ENCODE peak calls at places on chromosomes 7 and 10, in four cellular contexts. C is HCT116, T is SK-N-SH, H is A549. J is an unnamed sample.

GRCh38 chr7:29463504-29464158 is 100.0 kb upstream of the PRR15 start:
- DNase-seq in C (no peak), T (no peak), H (no peak), J (no peak)

GRCh38 chr10:5809541-5810154 is 3.6 kb downstream of the GDI2 start:
- DNase-seq in C (no peak), T (no peak), H (no peak), J (no peak)

GRCh38 chr7:127865466-127865865 is 165.8 kb downstream of the LRRC4 start:
- DNase-seq in C (no peak), T (no peak), H (no peak), J (no peak)

GRCh38 chr10:125878957-125879835 is 1.9 kb downstream of the DHX32 start:
- DNase-seq in C (peak), T (no peak), H (peak), J (no peak)

GRCh38 chr7:149883452-149883861 is 9.7 kb downstream of the ATP6V0E2 start:
- DNase-seq in C (peak), T (peak), H (peak), J (peak)

GRCh38 chr7:2200584-2200980 is 32.2 kb downstream of the MAD1L1 start:
- DNase-seq in C (no peak), T (no peak), H (no peak), J (no peak)

GRCh38 chr7:67392596-67393438 is 396.2 kb downstream of the TYW1 start:
- DNase-seq in C (no peak), T (no peak), H (no peak), J (no peak)

GRCh38 chr7:47751068-47751467 is 169.2 kb upstream of the TNS3 start:
- DNase-seq in C (no peak), T (no peak), H (no peak), J (no peak)

GRCh38 chr7:41882271-41882670 is 179.4 kb upstream of the INHBA start:
- DNase-seq in C (no peak), T (no peak), H (no peak), J (no peak)

GRCh38 chr10:4488924-4489323 is 337.1 kb upstream of the AKR1E2 start:
- DNase-seq in C (no peak), T (no peak), H (no peak), J (no peak)

GRCh38 chr10:110209926-110210662 is 2.7 kb downstream of the MXI1 start:
- DNase-seq in C (no peak), T (peak), H (peak), J (peak)

GRCh38 chr10:72012801-72013200 is 48.6 kb downstream of the CHST3 start:
- DNase-seq in C (no peak), T (no peak), H (no peak), J (no peak)

GRCh38 chr7:32178731-32179366 is 108.6 kb upstream of the PDE1C start:
- DNase-seq in C (no peak), T (no peak), H (no peak), J (no peak)

GRCh38 chr7:45568536-45569289 is 5.5 kb upstream of the ADCY1 start:
- DNase-seq in C (no peak), T (peak), H (no peak), J (no peak)

GRCh38 chr7:48421357-48421756 is 250.1 kb downstream of the ABCA13 start:
- DNase-seq in C (no peak), T (no peak), H (no peak), J (no peak)

GRCh38 chr10:96910488-96911395 is 78.6 kb downstream of the LCOR start:
- DNase-seq in C (peak), T (peak), H (peak), J (peak)

GRCh38 chr7:100464210-100464660 is at the start of gene SPACDR:
- DNase-seq in C (no peak), T (no peak), H (no peak), J (no peak)

GRCh38 chr10:77742172-77742571 is 104.6 kb upstream of the KCNMA1 start:
- DNase-seq in C (no peak), T (peak), H (no peak), J (no peak)

GRCh38 chr10:71309919-71310318 is 9.1 kb upstream of the SLC29A3 start:
- DNase-seq in C (no peak), T (no peak), H (no peak), J (no peak)

GRCh38 chr10:28664369-28664740 is 13.0 kb upstream of the BAMBI start:
- DNase-seq in C (no peak), T (no peak), H (no peak), J (no peak)

GRCh38 chr10:33136271-33136670 is 178.2 kb upstream of the ITGB1 start:
- DNase-seq in C (no peak), T (no peak), H (no peak), J (no peak)

GRCh38 chr10:122530177-122530576 is 30.4 kb upstream of the DMBT1 start:
- DNase-seq in C (no peak), T (no peak), H (no peak), J (no peak)

GRCh38 chr7:13098161-13098560 is 410.7 kb downstream of the ARL4A start:
- DNase-seq in C (no peak), T (no peak), H (no peak), J (no peak)

GRCh38 chr10:121497513-121497912 is 100.7 kb downstream of the FGFR2 start:
- DNase-seq in C (no peak), T (peak), H (no peak), J (no peak)

GRCh38 chr7:135558337-135558767 is 635 bp downstream of the NUP205 start:
- DNase-seq in C (peak), T (peak), H (peak), J (peak)

GRCh38 chr7:131544449-131545425 is 11.7 kb downstream of the PODXL start:
- DNase-seq in C (no peak), T (peak), H (no peak), J (peak)

DNA sequence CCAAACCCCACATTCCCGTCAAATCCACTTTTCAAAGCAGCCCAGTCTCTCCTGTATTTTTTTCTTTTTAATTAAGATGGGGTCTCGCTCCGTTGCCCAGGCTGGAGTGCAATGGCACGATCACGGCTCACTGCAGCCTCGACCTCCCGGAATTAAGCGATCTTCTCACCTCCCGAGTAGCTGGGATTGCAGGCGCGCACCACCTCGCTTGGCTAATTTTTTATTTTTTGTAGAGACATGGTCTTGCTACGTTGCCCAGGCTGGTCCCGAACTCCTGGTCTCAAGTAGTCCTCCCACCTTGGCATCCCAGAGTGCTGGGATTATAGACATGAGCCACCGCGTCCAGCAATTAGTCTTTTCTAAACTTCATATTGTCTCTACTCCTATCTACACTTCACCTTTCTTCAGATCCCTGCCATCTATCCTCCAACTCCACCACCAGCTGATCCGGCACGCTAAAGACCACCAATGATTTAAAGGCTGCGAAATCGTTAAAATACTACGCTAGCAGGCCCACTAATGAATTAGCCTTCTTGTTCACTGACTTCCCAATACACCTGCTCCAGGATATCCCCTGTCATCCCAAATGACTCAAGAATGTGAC is 525 bp upstream of the CHUK start:
- DNase-seq in C (no peak), T (no peak), H (no peak), J (no peak)
- TF ChIP-seq RAD21 in C (no peak), T (no peak), H (no peak), J (no peak)

GRCh38 chr7:158971214-158971613 is 114.9 kb downstream of the DYNC2I1 start:
- DNase-seq in C (no peak), T (no peak), H (no peak), J (no peak)

GRCh38 chr7:158973941-158974785 is 117.8 kb downstream of the DYNC2I1 start:
- DNase-seq in C (no peak), T (no peak), H (no peak), J (no peak)

GRCh38 chr7:158975526-158976467 is 119.4 kb downstream of the DYNC2I1 start:
- DNase-seq in C (no peak), T (no peak), H (no peak), J (peak)

GRCh38 chr7:158976468-158976848 is 120.1 kb downstream of the DYNC2I1 start:
- DNase-seq in C (no peak), T (no peak), H (no peak), J (no peak)

DNA sequence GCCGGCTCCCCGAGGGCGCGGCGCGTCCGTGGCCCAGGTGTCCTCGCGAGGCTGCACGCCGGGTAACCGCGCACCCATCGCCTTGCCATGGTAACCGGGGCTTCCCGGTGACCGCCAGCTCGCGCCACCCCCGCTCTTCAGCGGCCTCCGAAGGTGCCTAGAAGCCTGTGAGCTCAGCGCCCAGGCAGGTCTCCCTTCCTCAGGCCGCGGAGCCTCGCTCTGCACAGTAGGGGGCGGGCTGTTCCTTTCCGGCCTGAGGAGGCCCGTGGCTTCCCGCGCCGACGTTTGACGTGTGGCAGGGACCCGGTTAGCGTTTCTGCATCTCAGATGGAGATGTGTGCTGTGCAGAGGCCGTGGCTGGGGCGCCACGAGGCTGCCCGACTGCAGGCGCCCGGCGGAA is 117.1 kb downstream of the DYNC2I1 start:
- DNase-seq in C (peak), T (no peak), H (no peak), J (peak)
- TF ChIP-seq RAD21 in C (peak), T (no peak), H (no peak), J (no peak)

DNA sequence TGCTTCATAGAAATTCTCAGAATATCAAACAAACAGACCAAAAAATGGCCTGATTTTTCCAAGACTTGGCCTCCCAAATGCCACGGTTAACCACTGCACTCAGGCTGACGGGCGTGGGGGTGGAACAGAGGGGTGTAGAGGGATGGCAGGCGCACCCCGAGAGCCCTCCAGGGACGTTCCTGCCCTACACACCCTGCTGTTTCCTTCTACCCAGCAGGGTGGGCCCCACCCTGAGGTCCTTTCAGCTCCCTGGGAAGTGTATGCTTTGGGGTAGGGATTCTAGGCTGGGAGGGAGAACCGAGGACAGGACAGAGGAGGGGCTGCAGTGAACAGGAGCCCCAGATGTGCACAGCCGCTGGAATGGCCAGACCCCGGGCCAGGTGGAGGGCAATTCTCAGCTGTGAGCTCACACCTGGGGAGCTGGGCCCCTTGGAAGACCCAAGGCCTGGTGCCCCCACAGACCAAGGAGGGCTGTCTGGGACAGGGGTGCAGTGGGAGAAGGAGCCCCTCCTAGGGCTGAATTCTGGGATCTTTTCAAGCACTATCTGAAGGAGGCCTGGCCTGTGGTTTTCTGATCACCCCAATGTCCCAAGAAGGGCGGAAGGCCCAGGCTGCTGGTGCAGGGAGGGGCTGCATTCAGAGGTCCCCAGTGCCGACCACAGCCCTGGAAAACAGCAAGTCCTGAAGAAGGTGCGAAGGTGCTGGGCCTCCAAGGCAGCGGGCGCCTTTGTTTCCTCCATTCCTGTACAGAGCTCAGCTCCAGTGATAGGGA is 32.9 kb upstream of the INPP5A start:
- DNase-seq in C (no peak), T (no peak), H (no peak), J (no peak)
- TF ChIP-seq RAD21 in C (no peak), T (no peak), H (no peak), J (no peak)

GRCh38 chr10:45487738-45488137 is 113.7 kb downstream of the ALOX5 start:
- DNase-seq in C (no peak), T (no peak), H (no peak), J (no peak)

GRCh38 chr10:45491061-45491460 is 117.0 kb downstream of the ALOX5 start:
- DNase-seq in C (no peak), T (no peak), H (no peak), J (no peak)

GRCh38 chr10:45490277-45490676 is 116.3 kb downstream of the ALOX5 start:
- DNase-seq in C (no peak), T (no peak), H (no peak), J (no peak)

GRCh38 chr10:45483002-45483401 is 109.0 kb downstream of the ALOX5 start:
- DNase-seq in C (no peak), T (no peak), H (no peak), J (no peak)

GRCh38 chr10:45488365-45488764 is 114.3 kb downstream of the ALOX5 start:
- DNase-seq in C (no peak), T (no peak), H (no peak), J (no peak)
- TF ChIP-seq RAD21 in C (no peak), T (no peak), H (no peak), J (no peak)

DNA sequence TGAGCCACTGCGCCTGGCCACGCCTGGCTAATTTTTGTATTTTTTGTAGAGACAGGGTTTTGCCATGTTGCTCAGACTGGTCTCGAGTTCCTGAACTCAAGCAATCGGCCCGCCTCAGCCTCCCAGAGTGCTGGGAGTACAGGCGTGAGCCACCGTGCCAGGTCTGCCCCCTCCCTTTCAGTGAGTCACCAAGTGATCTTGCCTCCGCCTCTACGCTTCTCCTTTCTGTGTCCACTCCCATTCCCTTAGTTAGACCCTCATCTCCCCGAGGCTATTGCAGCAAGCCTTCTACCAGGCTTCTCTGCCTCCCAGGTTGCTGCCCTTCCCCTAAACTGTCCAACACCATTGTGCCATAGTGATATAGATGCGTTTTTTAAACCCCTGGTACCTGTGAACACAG is 32.9 kb downstream of the CDC123 start:
- DNase-seq in C (no peak), T (no peak), H (no peak), J (no peak)
- TF ChIP-seq RAD21 in C (no peak), T (no peak), H (no peak), J (no peak)

GRCh38 chr7:134435161-134435920 is 23.6 kb downstream of the AKR1B1 start:
- DNase-seq in C (no peak), T (no peak), H (no peak), J (no peak)
- TF ChIP-seq RAD21 in C (no peak), T (no peak), H (no peak), J (no peak)